ENCODE peak calls at places on chromosomes 2 and 18, in seven cellular contexts. L is IMR-90, Z is H1, Y is trophoblast cell, W is neuronal stem cell, X is H9, B is mesenchymal stem cell. P is an unnamed sample.
A peak's percentile ranks its signal among the peaks of the same experiment; 100 is the strongest.

GRCh38 chr2:36468463-36469266 is 113.1 kb downstream of the CRIM1 start:
- DNase-seq in Z (no peak), B (no peak), L (peak; percentile 94), X (no peak), Y (no peak), W (no peak), P (no peak)

GRCh38 chr18:9614401-9615279 is at the start of gene PPP4R1:
- DNase-seq in X (peak; percentile 85), B (peak; percentile 72), W (peak; percentile 78), Z (peak; percentile 53), Y (peak; percentile 74), L (peak; percentile 52), P (peak; percentile 93)

GRCh38 chr2:160703648-160704585 is 210.3 kb upstream of the RBMS1 start:
- DNase-seq in L (no peak), Z (no peak), X (peak; percentile 46), B (peak; percentile 33), W (peak; percentile 78), Y (peak; percentile 26), P (peak; percentile 45)

GRCh38 chr2:71461304-71461671 is 7.9 kb downstream of the DYSF start:
- DNase-seq in W (no peak), Y (no peak), Z (no peak), L (no peak), B (no peak), X (no peak), P (no peak)

GRCh38 chr2:170324640-170325046 is 146.7 kb downstream of the MYO3B start:
- DNase-seq in Z (peak; percentile 75), X (peak; percentile 84), B (peak; percentile 52), Y (peak; percentile 61), W (peak; percentile 72), L (peak; percentile 37), P (peak; percentile 99)

GRCh38 chr2:85999131-85999831 is 106.4 kb downstream of the POLR1A start:
- DNase-seq in L (peak; percentile 49), W (no peak), X (peak; percentile 20), Y (no peak), B (peak; percentile 55), Z (no peak), P (peak; percentile 51)

GRCh38 chr2:55162284-55163006 is 69.6 kb downstream of the CLHC1 start:
- DNase-seq in Y (no peak), L (no peak), Z (no peak), W (no peak), X (peak; percentile 57), B (no peak), P (no peak)

GRCh38 chr2:217555075-217555876 is 447.5 kb downstream of the TNS1 start:
- DNase-seq in Y (no peak), W (no peak), L (no peak), B (peak; percentile 20), X (peak; percentile 72), Z (peak; percentile 15), P (peak; percentile 67)

GRCh38 chr2:130918421-130918820 is 81.7 kb downstream of the ARHGEF4 start:
- DNase-seq in W (no peak), Z (no peak), X (peak; percentile 53), Y (no peak), B (no peak), L (no peak), P (no peak)

GRCh38 chr18:59354731-59355130 is 4.3 kb downstream of the LMAN1 start:
- DNase-seq in B (no peak), X (no peak), L (no peak), Z (no peak), Y (no peak), W (no peak), P (no peak)

DNA sequence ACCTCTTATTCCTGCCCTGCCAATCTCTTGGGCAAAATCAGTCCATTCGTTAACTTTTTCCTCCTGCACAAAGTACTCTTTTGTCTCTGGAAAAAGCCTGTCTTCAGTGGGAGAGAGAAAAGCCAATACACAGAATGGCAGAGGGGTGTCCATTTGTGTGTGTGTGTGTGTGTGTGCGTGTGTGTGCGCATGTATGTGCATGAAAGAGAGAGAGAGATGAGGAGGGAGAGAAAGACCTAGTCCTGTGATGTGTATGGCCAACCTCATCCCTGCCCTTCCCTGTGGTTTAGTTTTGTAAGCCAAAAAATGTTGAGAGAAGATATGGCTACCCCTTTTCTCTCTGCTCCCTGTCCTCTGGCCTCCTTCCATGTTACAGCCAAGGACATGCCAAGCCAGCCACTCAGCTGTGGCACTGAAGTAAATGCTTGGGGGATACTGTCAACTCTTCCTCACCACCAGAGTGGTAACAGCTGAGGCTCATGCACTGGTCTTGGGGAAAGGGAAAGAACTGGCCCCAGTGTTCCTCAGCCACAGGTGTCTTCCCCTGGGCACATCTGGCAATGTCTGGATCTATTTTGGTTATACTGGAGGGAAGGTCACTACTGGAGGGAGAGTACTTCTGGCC is 10.6 kb downstream of the SLC4A5 start:
- DNase-seq in L (no peak), B (no peak), X (no peak), Z (no peak), W (no peak), Y (no peak), P (no peak)
- H3K23ac ChIP-seq in L (no peak overlapping the region), B (no peak overlapping the region), X (no peak overlapping the region), Z (no peak overlapping the region), W (no peak overlapping the region), Y (no peak overlapping the region), P (no peak overlapping the region)

DNA sequence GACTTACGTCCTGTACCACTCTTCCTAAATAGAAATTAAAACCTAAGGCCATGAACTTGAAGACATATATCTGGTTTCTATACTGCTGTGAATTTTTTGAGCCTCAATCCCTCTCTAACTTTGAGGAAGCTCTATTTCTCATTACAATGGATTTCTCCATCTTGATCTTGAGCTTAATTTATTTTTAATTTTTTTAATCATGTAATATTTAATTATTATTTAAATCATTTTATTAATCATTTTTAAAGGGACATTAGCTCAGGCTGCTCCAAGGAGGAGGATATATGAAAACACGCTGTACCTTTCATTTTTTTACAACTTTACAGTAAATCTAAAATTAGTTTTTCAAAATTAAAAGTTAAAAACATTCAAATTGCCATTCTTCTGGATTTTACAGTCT is 540.5 kb downstream of the SATB2 start:
- DNase-seq in X (no peak), B (no peak), Y (no peak), W (no peak), L (no peak), Z (no peak), P (no peak)
- H3K4ac ChIP-seq in X (no peak overlapping the region), B (no peak overlapping the region), Y (no peak overlapping the region), W (no peak overlapping the region), L (no peak overlapping the region), Z (no peak overlapping the region), P (no peak overlapping the region)

GRCh38 chr2:95027369-95027720 is 1.8 kb downstream of the MAL start:
- DNase-seq in W (no peak), L (no peak), Z (no peak), Y (no peak), B (no peak), X (no peak), P (no peak)

GRCh38 chr2:95024306-95024880 is 1.1 kb upstream of the MAL start:
- DNase-seq in W (no peak), Y (no peak), B (no peak), X (no peak), L (no peak), Z (no peak), P (no peak)

GRCh38 chr2:95025406-95026319 is at the start of gene MAL:
- DNase-seq in Z (no peak), W (peak; percentile 27), X (peak; percentile 68), Y (no peak), B (no peak), L (no peak), P (peak; percentile 52)

GRCh38 chr2:95024960-95025405 is 525 bp upstream of the MAL start:
- DNase-seq in Y (no peak), X (no peak), L (no peak), Z (no peak), B (no peak), W (no peak), P (no peak)

DNA sequence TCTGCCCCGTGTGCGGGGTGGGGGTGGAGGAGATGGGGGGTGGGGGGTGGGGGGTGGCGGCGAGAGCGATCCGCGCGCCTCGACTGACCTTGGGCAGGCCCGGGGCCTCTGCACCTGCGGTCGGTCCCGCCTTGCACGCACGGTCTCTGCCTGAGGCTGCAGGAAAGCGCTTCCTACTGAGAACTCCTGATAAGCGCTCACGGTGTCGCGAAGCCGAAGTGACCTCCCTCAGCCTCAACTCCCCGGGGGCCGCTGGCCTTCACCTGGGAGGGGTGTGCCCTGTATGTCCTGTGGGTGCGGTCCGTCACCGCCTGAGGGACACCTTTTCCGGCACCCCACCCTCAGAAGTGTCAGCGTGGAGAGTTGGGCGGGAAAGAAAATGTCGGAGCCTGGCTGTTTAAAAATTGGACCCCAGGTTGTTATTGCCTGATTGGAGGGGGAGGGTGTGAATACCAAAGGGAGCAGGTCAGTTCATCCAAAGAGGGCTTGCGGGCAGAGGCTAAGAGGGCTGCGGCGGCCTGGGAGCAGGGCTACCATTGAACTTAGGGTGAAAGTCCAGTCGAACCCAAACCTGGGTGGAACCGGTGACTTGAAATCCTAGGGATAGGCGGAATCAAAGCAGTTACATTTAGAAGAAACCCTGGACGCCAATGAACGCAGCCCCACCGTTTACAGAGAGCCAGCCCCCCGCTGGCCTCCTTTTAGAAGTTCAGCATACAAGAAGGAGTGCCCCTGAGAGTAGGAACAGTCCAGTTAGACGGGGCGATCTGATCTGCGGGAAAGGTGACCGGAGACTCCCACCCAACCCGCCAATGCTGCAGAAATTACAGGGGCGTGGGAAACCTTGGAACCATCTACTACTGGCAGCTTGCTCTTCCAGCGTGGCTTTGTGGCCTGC is 1.2 kb downstream of the MAL start:
- DNase-seq in L (no peak), X (no peak), Y (no peak), W (no peak), Z (no peak), B (no peak), P (peak; percentile 46)
- H3K23ac ChIP-seq in L (no peak overlapping the region), X (no peak overlapping the region), Y (no peak overlapping the region), W (peak overlapping the region; percentile 18), Z (no peak overlapping the region), B (no peak overlapping the region), P (no peak overlapping the region)

GRCh38 chr2:98825404-98825803 is 94.5 kb upstream of the MGAT4A start:
- DNase-seq in X (no peak), W (no peak), Y (no peak), B (no peak), L (no peak), Z (no peak), P (no peak)
- H3K4ac ChIP-seq in X (no peak overlapping the region), W (no peak overlapping the region), Y (no peak overlapping the region), B (no peak overlapping the region), L (no peak overlapping the region), Z (no peak overlapping the region), P (no peak overlapping the region)

GRCh38 chr2:235302263-235302662 is 191.6 kb upstream of the AGAP1 start:
- DNase-seq in Z (no peak), B (no peak), L (no peak), X (no peak), W (no peak), Y (no peak), P (no peak)
- H3K23ac ChIP-seq in Z (no peak overlapping the region), B (no peak overlapping the region), L (no peak overlapping the region), X (no peak overlapping the region), W (no peak overlapping the region), Y (no peak overlapping the region), P (no peak overlapping the region)

GRCh38 chr2:40545645-40546044 is 93.8 kb upstream of the SLC8A1 start:
- DNase-seq in Z (no peak), X (no peak), L (no peak), W (no peak), B (no peak), Y (no peak), P (no peak)

GRCh38 chr2:40540026-40540425 is 88.1 kb upstream of the SLC8A1 start:
- DNase-seq in Y (no peak), X (no peak), B (no peak), Z (no peak), L (no peak), W (no peak), P (no peak)

GRCh38 chr2:40543381-40543780 is 91.5 kb upstream of the SLC8A1 start:
- DNase-seq in L (no peak), Z (no peak), B (no peak), Y (peak; percentile 71), X (no peak), W (no peak), P (peak; percentile 82)

GRCh38 chr2:40546792-40547191 is 94.9 kb upstream of the SLC8A1 start:
- DNase-seq in B (no peak), Y (no peak), X (no peak), W (no peak), L (no peak), Z (no peak), P (no peak)

GRCh38 chr2:40544072-40544471 is 92.2 kb upstream of the SLC8A1 start:
- DNase-seq in W (no peak), B (no peak), X (no peak), Y (no peak), Z (no peak), L (no peak), P (no peak)
- H3K4ac ChIP-seq in W (no peak overlapping the region), B (no peak overlapping the region), X (no peak overlapping the region), Y (no peak overlapping the region), Z (no peak overlapping the region), L (no peak overlapping the region), P (no peak overlapping the region)